ENCODE peak calls at places on chromosome X, in five cellular contexts. C is H1, N is NT2/D1, O is HepG2, D is GM12878. V is an unnamed sample.

GRCh38 chrX:13933851-13934250 is 95.8 kb downstream of the GEMIN8 start:
- DNase-seq in C (no peak), N (no peak), O (no peak), D (no peak), V (no peak)

GRCh38 chrX:21509912-21510311 is 135.7 kb downstream of the CNKSR2 start:
- DNase-seq in C (no peak), N (no peak), O (no peak), D (no peak), V (no peak)

GRCh38 chrX:31266172-31267076 is 194.6 kb upstream of the FTHL17 start:
- DNase-seq in C (no peak), N (no peak), O (peak), D (no peak), V (peak)

GRCh38 chrX:140766024-140766611 is 56.6 kb downstream of the LINC00632 start:
- DNase-seq in C (no peak), N (no peak), O (peak), D (no peak), V (peak)

GRCh38 chrX:24085133-24085532 is 30.4 kb downstream of the EIF2S3 start:
- DNase-seq in C (no peak), N (no peak), O (no peak), D (no peak), V (no peak)

GRCh38 chrX:81301877-81302276 is 100.0 kb downstream of the SH3BGRL start:
- DNase-seq in C (no peak), N (no peak), O (no peak), D (no peak), V (no peak)

GRCh38 chrX:44997888-44998287 is 124.9 kb downstream of the KDM6A start:
- DNase-seq in C (no peak), N (no peak), O (no peak), D (peak), V (no peak)

GRCh38 chrX:138775501-138775900 is 64.0 kb upstream of the FGF13 start:
- DNase-seq in C (no peak), N (no peak), O (peak), D (no peak), V (peak)

GRCh38 chrX:131747173-131747572 is 203.3 kb downstream of the OR13H1 start:
- DNase-seq in C (no peak), N (no peak), O (no peak), D (peak), V (no peak)
- TF ChIP-seq SUZ12 in C (no peak), N (no peak), O (no peak), D (no peak), V (no peak)

GRCh38 chrX:133414399-133415275 is 652 bp downstream of the GPC4 start:
- DNase-seq in C (no peak), N (no peak), O (no peak), D (no peak), V (peak)

GRCh38 chrX:133417364-133417763 is 2.1 kb upstream of the GPC4 start:
- DNase-seq in C (no peak), N (no peak), O (no peak), D (no peak), V (no peak)

GRCh38 chrX:133413218-133413925 is 1.9 kb downstream of the GPC4 start:
- DNase-seq in C (no peak), N (no peak), O (no peak), D (no peak), V (peak)

GRCh38 chrX:133412665-133413064 is 2.6 kb downstream of the GPC4 start:
- DNase-seq in C (no peak), N (no peak), O (no peak), D (no peak), V (no peak)

GRCh38 chrX:133415276-133416105 is at the start of gene GPC4:
- DNase-seq in C (no peak), N (no peak), O (no peak), D (no peak), V (peak)
- TF ChIP-seq SUZ12 in C (no peak), N (no peak), O (no peak), D (no peak), V (no peak)

GRCh38 chrX:136636121-136636520 is 11.8 kb upstream of the CD40LG start:
- DNase-seq in C (no peak), N (peak), O (no peak), D (no peak), V (no peak)
- TF ChIP-seq SUZ12 in C (no peak), N (no peak), O (no peak), D (no peak), V (no peak)

GRCh38 chrX:48924270-48924669 is 5.4 kb upstream of the PIM2 start:
- DNase-seq in C (no peak), N (no peak), O (no peak), D (no peak), V (no peak)
- TF ChIP-seq SUZ12 in C (no peak), N (no peak), O (no peak), D (no peak), V (no peak)

DNA sequence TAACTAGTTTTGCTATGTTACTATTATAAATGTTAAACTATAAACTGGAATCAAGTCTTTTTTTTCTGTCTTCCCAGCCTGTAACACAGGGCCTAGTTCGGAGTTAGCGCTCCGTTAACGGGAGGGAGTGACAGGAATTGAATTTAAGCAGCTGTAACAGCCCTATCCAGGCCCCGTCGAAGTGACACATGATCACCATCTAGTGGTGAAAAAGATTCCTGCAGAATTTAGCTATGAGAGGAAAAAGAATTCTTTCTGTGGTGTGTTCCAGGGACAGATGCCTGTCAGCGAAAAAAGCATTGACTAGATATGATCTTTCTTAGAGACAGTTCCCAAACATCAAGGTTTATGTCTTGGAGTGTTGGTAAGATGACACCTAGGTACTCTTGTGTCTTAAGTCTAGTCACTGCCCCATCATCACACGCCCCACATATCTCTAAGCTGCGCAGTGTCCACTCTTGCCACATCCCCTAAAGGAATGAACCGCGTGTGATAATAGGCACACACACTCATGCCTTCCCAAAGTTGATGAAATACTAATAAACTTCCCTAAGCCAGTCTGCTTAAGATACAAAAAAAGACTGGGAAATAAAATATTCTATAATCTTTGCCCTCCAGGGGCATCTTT is 2.1 kb downstream of the GAB3 start:
- DNase-seq in C (no peak), N (peak), O (peak), D (no peak), V (peak)
- TF ChIP-seq SUZ12 in C (no peak), N (no peak), O (no peak), D (no peak), V (no peak)